ENCODE peak calls at places on chromosomes 2 and 18, in six cellular contexts. One of them, this sample, is unnamed. For H3K36me3 and H3K4me1, the result is how much of the 10 kb centered on the place peaks cover.

GRCh38 chr2:1772868-1773267 is 28.6 kb upstream of the PXDN start:
- DNase-seq in stomach: peak
- DNase-seq in IMR-90: no peak
- DNase-seq in Caco-2: no peak
- DNase-seq in K562: no peak
- DNase-seq in mucosa of descending colon: no peak
- DNase-seq in this sample: no peak

GRCh38 chr2:232473467-232473890 is 14.2 kb downstream of the ECEL1 start:
- DNase-seq in stomach: no peak
- DNase-seq in mucosa of descending colon: peak
- DNase-seq in K562: no peak
- DNase-seq in Caco-2: no peak
- DNase-seq in IMR-90: no peak
- DNase-seq in this sample: no peak

GRCh38 chr2:120829633-120830025 is 94.0 kb downstream of the GLI2 start:
- DNase-seq in Caco-2: no peak
- DNase-seq in stomach: no peak
- DNase-seq in IMR-90: no peak
- DNase-seq in mucosa of descending colon: no peak
- DNase-seq in K562: no peak
- DNase-seq in this sample: no peak

GRCh38 chr2:161710131-161710915 is 86.1 kb downstream of the SLC4A10 start:
- DNase-seq in mucosa of descending colon: no peak
- DNase-seq in IMR-90: no peak
- DNase-seq in Caco-2: no peak
- DNase-seq in stomach: no peak
- DNase-seq in K562: no peak
- DNase-seq in this sample: no peak

GRCh38 chr2:32495139-32495538 is 132.7 kb upstream of the TTC27 start:
- DNase-seq in Caco-2: no peak
- DNase-seq in stomach: no peak
- DNase-seq in mucosa of descending colon: no peak
- DNase-seq in IMR-90: peak
- DNase-seq in K562: no peak
- DNase-seq in this sample: no peak

GRCh38 chr2:162197095-162197825 is 45.2 kb upstream of the GCG start:
- DNase-seq in stomach: no peak
- DNase-seq in mucosa of descending colon: no peak
- DNase-seq in K562: no peak
- DNase-seq in IMR-90: peak
- DNase-seq in Caco-2: no peak
- DNase-seq in this sample: no peak

GRCh38 chr2:30421026-30421425 is 26.0 kb upstream of the LCLAT1 start:
- DNase-seq in IMR-90: no peak
- DNase-seq in Caco-2: no peak
- DNase-seq in mucosa of descending colon: no peak
- DNase-seq in stomach: no peak
- DNase-seq in K562: peak
- DNase-seq in this sample: no peak

GRCh38 chr2:218027426-218028188 is 24.8 kb upstream of the TNS1 start:
- DNase-seq in IMR-90: no peak
- DNase-seq in mucosa of descending colon: no peak
- DNase-seq in K562: no peak
- DNase-seq in stomach: peak
- DNase-seq in Caco-2: no peak
- DNase-seq in this sample: no peak

GRCh38 chr2:3633089-3633981 is 24.7 kb upstream of the ALLC start:
- DNase-seq in IMR-90: peak
- DNase-seq in Caco-2: no peak
- DNase-seq in mucosa of descending colon: peak
- DNase-seq in K562: no peak
- DNase-seq in stomach: no peak
- DNase-seq in this sample: no peak

GRCh38 chr2:31286230-31286629 is 52.3 kb downstream of the EHD3 start:
- DNase-seq in IMR-90: no peak
- DNase-seq in stomach: no peak
- DNase-seq in mucosa of descending colon: no peak
- DNase-seq in Caco-2: no peak
- DNase-seq in K562: no peak
- DNase-seq in this sample: no peak

GRCh38 chr18:64094210-64094609 is 54.7 kb downstream of the LINC00305 start:
- DNase-seq in stomach: no peak
- DNase-seq in K562: no peak
- DNase-seq in Caco-2: no peak
- DNase-seq in IMR-90: no peak
- DNase-seq in mucosa of descending colon: no peak
- DNase-seq in this sample: no peak

GRCh38 chr18:51300912-51301311 is 103.4 kb upstream of the MEX3C start:
- DNase-seq in mucosa of descending colon: no peak
- DNase-seq in K562: no peak
- DNase-seq in IMR-90: no peak
- DNase-seq in stomach: no peak
- DNase-seq in Caco-2: no peak
- DNase-seq in this sample: no peak

GRCh38 chr2:211181626-211182025 is 625.2 kb downstream of the CPS1 start:
- DNase-seq in IMR-90: no peak
- DNase-seq in stomach: no peak
- DNase-seq in K562: no peak
- DNase-seq in Caco-2: no peak
- DNase-seq in mucosa of descending colon: no peak
- DNase-seq in this sample: no peak

GRCh38 chr2:88658890-88659881 is 31.9 kb upstream of the EIF2AK3 start:
- DNase-seq in stomach: no peak
- DNase-seq in mucosa of descending colon: peak
- DNase-seq in K562: no peak
- DNase-seq in Caco-2: no peak
- DNase-seq in IMR-90: peak
- DNase-seq in this sample: peak

GRCh38 chr2:439540-440465 is 151.9 kb upstream of the ALKAL2 start:
- DNase-seq in mucosa of descending colon: no peak
- DNase-seq in stomach: no peak
- DNase-seq in K562: no peak
- DNase-seq in Caco-2: no peak
- DNase-seq in IMR-90: no peak
- DNase-seq in this sample: no peak

GRCh38 chr2:10654069-10654468 is 35.7 kb downstream of the NOL10 start:
- DNase-seq in stomach: no peak
- DNase-seq in Caco-2: no peak
- DNase-seq in mucosa of descending colon: no peak
- DNase-seq in IMR-90: peak
- DNase-seq in K562: no peak
- DNase-seq in this sample: no peak

GRCh38 chr2:191109888-191110287 is 40.9 kb downstream of the STAT4 start:
- DNase-seq in mucosa of descending colon: no peak
- DNase-seq in stomach: no peak
- DNase-seq in K562: no peak
- DNase-seq in Caco-2: no peak
- DNase-seq in IMR-90: no peak
- DNase-seq in this sample: no peak

GRCh38 chr2:132415256-132416079 is 1.1 kb upstream of the GPR39 start:
- DNase-seq in K562: no peak
- DNase-seq in stomach: no peak
- DNase-seq in mucosa of descending colon: no peak
- DNase-seq in Caco-2: peak
- DNase-seq in IMR-90: peak
- DNase-seq in this sample: no peak

GRCh38 chr2:28129955-28130695 is 239.6 kb downstream of the BABAM2 start:
- DNase-seq in stomach: no peak
- DNase-seq in K562: no peak
- DNase-seq in IMR-90: peak
- DNase-seq in mucosa of descending colon: no peak
- DNase-seq in Caco-2: no peak
- DNase-seq in this sample: no peak

GRCh38 chr2:215960825-215961224 is 52.5 kb downstream of the MREG start:
- DNase-seq in stomach: no peak
- DNase-seq in Caco-2: no peak
- DNase-seq in K562: no peak
- DNase-seq in mucosa of descending colon: no peak
- DNase-seq in IMR-90: no peak
- DNase-seq in this sample: no peak

GRCh38 chr2:209771474-209772292 is at the start of gene UNC80:
- DNase-seq in stomach: peak
- DNase-seq in mucosa of descending colon: peak
- DNase-seq in Caco-2: peak
- DNase-seq in IMR-90: peak
- DNase-seq in K562: peak
- DNase-seq in this sample: peak

GRCh38 chr18:67509711-67510110 is 6.8 kb downstream of the DSEL start:
- DNase-seq in K562: no peak
- DNase-seq in mucosa of descending colon: no peak
- DNase-seq in Caco-2: no peak
- DNase-seq in stomach: no peak
- DNase-seq in IMR-90: peak
- DNase-seq in this sample: no peak

GRCh38 chr2:240309214-240309613 is 126.2 kb upstream of the GPC1 start:
- DNase-seq in stomach: no peak
- DNase-seq in IMR-90: no peak
- DNase-seq in K562: no peak
- DNase-seq in mucosa of descending colon: no peak
- DNase-seq in Caco-2: no peak
- DNase-seq in this sample: no peak

GRCh38 chr2:109715302-109715937 is 78.7 kb upstream of the RGPD5 start:
- DNase-seq in K562: peak
- DNase-seq in IMR-90: no peak
- DNase-seq in mucosa of descending colon: peak
- DNase-seq in stomach: peak
- DNase-seq in Caco-2: peak
- DNase-seq in this sample: no peak

GRCh38 chr2:191321861-191322662 is 76.9 kb downstream of the MYO1B start:
- DNase-seq in K562: no peak
- DNase-seq in IMR-90: peak
- DNase-seq in stomach: no peak
- DNase-seq in mucosa of descending colon: no peak
- DNase-seq in Caco-2: no peak
- DNase-seq in this sample: no peak

GRCh38 chr2:215059724-215060123 is 78.7 kb downstream of the ABCA12 start:
- DNase-seq in stomach: no peak
- DNase-seq in IMR-90: peak
- DNase-seq in mucosa of descending colon: no peak
- DNase-seq in Caco-2: no peak
- DNase-seq in K562: no peak
- DNase-seq in this sample: no peak

GRCh38 chr2:23414876-23415275 is 29.9 kb downstream of the KLHL29 start:
- DNase-seq in IMR-90: peak
- DNase-seq in K562: peak
- DNase-seq in Caco-2: no peak
- DNase-seq in mucosa of descending colon: no peak
- DNase-seq in stomach: no peak
- DNase-seq in this sample: no peak

GRCh38 chr2:104375206-104375605 is 478.7 kb upstream of the POU3F3 start:
- DNase-seq in Caco-2: no peak
- DNase-seq in K562: no peak
- DNase-seq in mucosa of descending colon: no peak
- DNase-seq in stomach: no peak
- DNase-seq in IMR-90: no peak
- DNase-seq in this sample: no peak

DNA sequence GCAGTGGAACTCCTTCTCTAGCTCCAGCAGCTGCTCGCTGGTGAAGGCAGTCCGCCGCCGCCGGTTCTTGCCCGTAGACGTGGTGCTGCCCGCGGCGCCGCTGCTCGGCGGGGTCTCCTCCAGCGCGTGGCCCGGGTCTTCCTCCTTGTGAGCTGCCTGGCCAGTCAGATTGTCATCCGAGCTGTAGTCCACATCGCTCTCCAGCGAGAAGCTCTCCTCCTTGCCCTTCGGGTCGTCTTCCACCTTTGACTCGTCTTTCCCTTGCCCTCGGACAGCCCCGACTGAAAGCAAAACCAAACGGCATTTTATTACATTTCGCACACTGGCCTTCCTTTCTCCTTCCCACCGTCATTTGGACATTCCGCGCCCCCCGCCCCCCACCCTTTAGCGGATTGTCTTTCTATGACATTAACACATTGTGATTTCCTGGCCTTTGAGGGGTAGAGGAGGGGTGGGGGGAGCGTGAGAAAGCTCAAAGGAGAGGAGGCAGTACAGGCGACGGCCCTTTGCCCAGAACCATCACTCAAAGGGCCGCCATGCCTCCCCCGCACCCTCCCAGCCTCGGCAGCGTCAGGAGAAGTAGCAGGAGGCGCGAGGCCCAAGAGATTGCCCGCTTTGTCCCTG is 1.9 kb downstream of the GBX2 start:
- DNase-seq in mucosa of descending colon: no peak
- DNase-seq in K562: no peak
- DNase-seq in stomach: no peak
- DNase-seq in IMR-90: no peak
- DNase-seq in Caco-2: no peak
- DNase-seq in this sample: no peak
- H3K4me3 ChIP-seq in mucosa of descending colon: no peak
- H3K4me3 ChIP-seq in K562: no peak
- H3K4me3 ChIP-seq in stomach: peak
- H3K4me3 ChIP-seq in IMR-90: peak
- H3K4me3 ChIP-seq in Caco-2: peak
- H3K4me3 ChIP-seq in this sample: peak

GRCh38 chr18:2746274-2746673 is 90.7 kb downstream of the SMCHD1 start:
- DNase-seq in IMR-90: no peak
- DNase-seq in mucosa of descending colon: no peak
- DNase-seq in K562: no peak
- DNase-seq in Caco-2: no peak
- DNase-seq in stomach: no peak
- DNase-seq in this sample: no peak
- H3K36me3 ChIP-seq in IMR-90: under half
- H3K36me3 ChIP-seq in mucosa of descending colon: under half
- H3K36me3 ChIP-seq in K562: half or more
- H3K36me3 ChIP-seq in Caco-2: under half
- H3K36me3 ChIP-seq in stomach: half or more
- H3K36me3 ChIP-seq in this sample: half or more

GRCh38 chr2:200357845-200358244 is 51.4 kb downstream of the SPATS2L start:
- DNase-seq in stomach: no peak
- DNase-seq in K562: no peak
- DNase-seq in Caco-2: no peak
- DNase-seq in IMR-90: no peak
- DNase-seq in mucosa of descending colon: no peak
- DNase-seq in this sample: no peak

GRCh38 chr2:200354823-200355751 is 48.6 kb downstream of the SPATS2L start:
- DNase-seq in mucosa of descending colon: no peak
- DNase-seq in Caco-2: no peak
- DNase-seq in IMR-90: no peak
- DNase-seq in stomach: no peak
- DNase-seq in K562: no peak
- DNase-seq in this sample: no peak

GRCh38 chr2:200353873-200354272 is 47.4 kb downstream of the SPATS2L start:
- DNase-seq in stomach: no peak
- DNase-seq in IMR-90: no peak
- DNase-seq in K562: no peak
- DNase-seq in Caco-2: no peak
- DNase-seq in mucosa of descending colon: no peak
- DNase-seq in this sample: no peak

GRCh38 chr2:200356794-200357472 is 50.4 kb downstream of the SPATS2L start:
- DNase-seq in K562: no peak
- DNase-seq in mucosa of descending colon: no peak
- DNase-seq in IMR-90: peak
- DNase-seq in Caco-2: peak
- DNase-seq in stomach: no peak
- DNase-seq in this sample: no peak

GRCh38 chr2:200356306-200356705 is 49.8 kb downstream of the SPATS2L start:
- DNase-seq in Caco-2: no peak
- DNase-seq in mucosa of descending colon: no peak
- DNase-seq in IMR-90: peak
- DNase-seq in stomach: no peak
- DNase-seq in K562: no peak
- DNase-seq in this sample: no peak
- H3K4me1 ChIP-seq in Caco-2: half or more
- H3K4me1 ChIP-seq in mucosa of descending colon: under half
- H3K4me1 ChIP-seq in IMR-90: under half
- H3K4me1 ChIP-seq in stomach: half or more
- H3K4me1 ChIP-seq in K562: under half
- H3K4me1 ChIP-seq in this sample: half or more

GRCh38 chr2:73987948-73988700 is 3.4 kb downstream of the TET3 start:
- DNase-seq in stomach: no peak
- DNase-seq in IMR-90: no peak
- DNase-seq in mucosa of descending colon: no peak
- DNase-seq in Caco-2: no peak
- DNase-seq in K562: no peak
- DNase-seq in this sample: no peak
- H3K4me3 ChIP-seq in stomach: peak
- H3K4me3 ChIP-seq in IMR-90: no peak
- H3K4me3 ChIP-seq in mucosa of descending colon: no peak
- H3K4me3 ChIP-seq in Caco-2: no peak
- H3K4me3 ChIP-seq in K562: peak
- H3K4me3 ChIP-seq in this sample: peak

This sample was measured in left ventricle myocardium inferior.